ENCODE peak calls at places on chromosomes 4 and X, in five cellular contexts. One of them, this sample, is unnamed.
A peak's percentile ranks its signal among the peaks of the same experiment; 100 is the strongest.

GRCh38 chr4:142365386-142365785 is 480.7 kb downstream of the INPP4B start:
- DNase-seq in transverse colon: no peak
- DNase-seq in GM23338: no peak
- DNase-seq in fibroblast of lung: no peak
- DNase-seq in tibial artery: no peak
- DNase-seq in this sample: no peak

GRCh38 chr4:71113294-71113693 is 119.8 kb downstream of the DCK start:
- DNase-seq in transverse colon: peak; percentile 26
- DNase-seq in GM23338: peak; percentile 43
- DNase-seq in fibroblast of lung: no peak
- DNase-seq in tibial artery: no peak
- DNase-seq in this sample: peak; percentile 49

GRCh38 chr4:156805696-156806095 is 165.9 kb downstream of the PDGFC start:
- DNase-seq in transverse colon: no peak
- DNase-seq in GM23338: peak; percentile 6
- DNase-seq in fibroblast of lung: no peak
- DNase-seq in tibial artery: no peak
- DNase-seq in this sample: no peak

GRCh38 chr4:2887343-2887742 is 43.7 kb downstream of the ADD1 start:
- DNase-seq in transverse colon: no peak
- DNase-seq in GM23338: no peak
- DNase-seq in fibroblast of lung: no peak
- DNase-seq in tibial artery: no peak
- DNase-seq in this sample: no peak

GRCh38 chr4:8009710-8010534 is 70.3 kb upstream of the AFAP1 start:
- DNase-seq in transverse colon: peak; percentile 48
- DNase-seq in GM23338: no peak
- DNase-seq in fibroblast of lung: no peak
- DNase-seq in tibial artery: no peak
- DNase-seq in this sample: no peak

GRCh38 chr4:26410385-26411293 is 79.6 kb downstream of the CCKAR start:
- DNase-seq in transverse colon: no peak
- DNase-seq in GM23338: peak; percentile 65
- DNase-seq in fibroblast of lung: peak; percentile 79
- DNase-seq in tibial artery: no peak
- DNase-seq in this sample: peak; percentile 21

GRCh38 chrX:23511783-23512182 is 155.5 kb upstream of the PRDX4 start:
- DNase-seq in transverse colon: no peak
- DNase-seq in GM23338: no peak
- DNase-seq in fibroblast of lung: no peak
- DNase-seq in tibial artery: no peak
- DNase-seq in this sample: no peak

GRCh38 chr4:109184421-109184956 is 118.0 kb downstream of the COL25A1 start:
- DNase-seq in transverse colon: no peak
- DNase-seq in GM23338: no peak
- DNase-seq in fibroblast of lung: no peak
- DNase-seq in tibial artery: no peak
- DNase-seq in this sample: no peak

GRCh38 chrX:22950278-22951266 is 49.2 kb upstream of the DDX53 start:
- DNase-seq in transverse colon: no peak
- DNase-seq in GM23338: no peak
- DNase-seq in fibroblast of lung: peak; percentile 90
- DNase-seq in tibial artery: no peak
- DNase-seq in this sample: no peak

GRCh38 chr4:115790812-115791211 is 677.4 kb upstream of the NDST4 start:
- DNase-seq in transverse colon: no peak
- DNase-seq in GM23338: no peak
- DNase-seq in fibroblast of lung: no peak
- DNase-seq in tibial artery: no peak
- DNase-seq in this sample: no peak

GRCh38 chr4:175450446-175450845 is 361.6 kb downstream of the GPM6A start:
- DNase-seq in transverse colon: no peak
- DNase-seq in GM23338: no peak
- DNase-seq in fibroblast of lung: no peak
- DNase-seq in tibial artery: no peak
- DNase-seq in this sample: no peak

GRCh38 chr4:117085185-117085701 is at the start of gene TRAM1L1:
- DNase-seq in transverse colon: peak; percentile 40
- DNase-seq in GM23338: peak; percentile 90
- DNase-seq in fibroblast of lung: peak; percentile 80
- DNase-seq in tibial artery: peak; percentile 18
- DNase-seq in this sample: peak; percentile 76

GRCh38 chr4:169795585-169795984 is 37.8 kb upstream of the HPF1 start:
- DNase-seq in transverse colon: no peak
- DNase-seq in GM23338: peak; percentile 24
- DNase-seq in fibroblast of lung: no peak
- DNase-seq in tibial artery: no peak
- DNase-seq in this sample: no peak

GRCh38 chr4:7694256-7694775 is 245.3 kb downstream of the AFAP1 start:
- DNase-seq in transverse colon: no peak
- DNase-seq in GM23338: no peak
- DNase-seq in fibroblast of lung: no peak
- DNase-seq in tibial artery: no peak
- DNase-seq in this sample: no peak

GRCh38 chrX:50978920-50979660 is 68.6 kb downstream of the BMP15 start:
- DNase-seq in transverse colon: no peak
- DNase-seq in GM23338: peak; percentile 52
- DNase-seq in fibroblast of lung: no peak
- DNase-seq in tibial artery: no peak
- DNase-seq in this sample: peak; percentile 17

GRCh38 chrX:10054396-10054795 is 87.2 kb downstream of the CLDN34 start:
- DNase-seq in transverse colon: no peak
- DNase-seq in GM23338: no peak
- DNase-seq in fibroblast of lung: no peak
- DNase-seq in tibial artery: no peak
- DNase-seq in this sample: no peak

GRCh38 chrX:3663576-3664290 is 49.7 kb downstream of the PRKX start:
- DNase-seq in transverse colon: peak; percentile 17
- DNase-seq in GM23338: no peak
- DNase-seq in fibroblast of lung: no peak
- DNase-seq in tibial artery: no peak
- DNase-seq in this sample: no peak

GRCh38 chr4:158722291-158722916 is 792 bp downstream of the PPID start:
- DNase-seq in transverse colon: no peak
- DNase-seq in GM23338: peak; percentile 62
- DNase-seq in fibroblast of lung: peak; percentile 50
- DNase-seq in tibial artery: no peak
- DNase-seq in this sample: peak; percentile 38

GRCh38 chr4:94304365-94304971 is 38.2 kb downstream of the HPGDS start:
- DNase-seq in transverse colon: no peak
- DNase-seq in GM23338: peak; percentile 52
- DNase-seq in fibroblast of lung: peak; percentile 47
- DNase-seq in tibial artery: no peak
- DNase-seq in this sample: peak; percentile 18

GRCh38 chr4:123350191-123350544 is 46.4 kb upstream of the SPRY1 start:
- DNase-seq in transverse colon: peak; percentile 36
- DNase-seq in GM23338: peak; percentile 79
- DNase-seq in fibroblast of lung: no peak
- DNase-seq in tibial artery: no peak
- DNase-seq in this sample: peak; percentile 67

GRCh38 chrX:140480765-140481164 is 24.1 kb downstream of the SOX3 start:
- DNase-seq in transverse colon: no peak
- DNase-seq in GM23338: no peak
- DNase-seq in fibroblast of lung: no peak
- DNase-seq in tibial artery: no peak
- DNase-seq in this sample: no peak

GRCh38 chr4:177119021-177119461 is 190.6 kb upstream of the NEIL3 start:
- DNase-seq in transverse colon: no peak
- DNase-seq in GM23338: no peak
- DNase-seq in fibroblast of lung: peak; percentile 43
- DNase-seq in tibial artery: no peak
- DNase-seq in this sample: no peak
- H3K4me3 ChIP-seq in transverse colon: no peak overlapping the region
- H3K4me3 ChIP-seq in GM23338: no peak overlapping the region
- H3K4me3 ChIP-seq in fibroblast of lung: no peak overlapping the region
- H3K4me3 ChIP-seq in tibial artery: no peak overlapping the region
- H3K4me3 ChIP-seq in this sample: no peak overlapping the region

DNA sequence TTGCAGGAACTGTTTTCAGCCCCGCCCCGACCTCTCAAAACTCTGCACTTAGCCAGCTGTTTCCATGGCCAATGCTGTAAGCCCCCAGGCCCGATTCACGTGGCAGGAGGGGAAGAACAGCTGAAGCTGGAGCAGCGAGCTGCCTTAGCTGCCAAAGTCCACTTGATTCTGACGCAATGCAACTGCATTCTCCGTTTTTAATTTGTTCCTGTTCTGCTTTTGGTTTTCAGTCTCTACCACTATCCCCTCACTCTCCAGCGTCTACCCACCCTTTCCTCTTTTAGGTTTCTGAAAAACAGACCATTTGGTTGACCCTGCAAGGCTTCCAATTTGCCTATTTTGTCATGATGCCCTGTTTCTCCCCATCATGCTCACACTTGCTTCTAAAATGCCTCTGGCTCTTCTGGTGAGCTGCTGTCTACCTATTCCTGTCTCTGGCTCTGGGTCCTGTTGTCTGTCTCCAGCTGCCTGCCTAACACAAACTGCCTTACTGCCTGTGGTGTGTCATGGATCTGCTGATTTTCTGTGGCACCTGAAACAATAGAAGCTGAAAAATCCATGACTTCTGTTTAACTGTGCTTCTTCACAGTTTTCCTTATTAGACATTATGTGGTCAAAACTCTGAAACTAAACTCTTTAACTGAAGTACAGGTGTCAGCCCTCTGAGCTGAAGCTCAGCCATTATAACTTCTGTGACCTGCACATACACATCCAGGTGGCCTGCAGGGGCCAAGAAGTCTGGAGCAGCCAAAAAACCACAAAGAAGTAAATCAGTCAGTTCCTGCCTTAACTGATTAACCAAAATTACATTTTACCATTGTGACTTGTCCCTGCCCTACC is 160.5 kb upstream of the AGTR2 start:
- DNase-seq in transverse colon: peak; percentile 14
- DNase-seq in GM23338: peak; percentile 38
- DNase-seq in fibroblast of lung: no peak
- DNase-seq in tibial artery: no peak
- DNase-seq in this sample: peak; percentile 2
- H3K4me3 ChIP-seq in transverse colon: no peak overlapping the region
- H3K4me3 ChIP-seq in GM23338: no peak overlapping the region
- H3K4me3 ChIP-seq in fibroblast of lung: no peak overlapping the region
- H3K4me3 ChIP-seq in tibial artery: no peak overlapping the region
- H3K4me3 ChIP-seq in this sample: no peak overlapping the region

DNA sequence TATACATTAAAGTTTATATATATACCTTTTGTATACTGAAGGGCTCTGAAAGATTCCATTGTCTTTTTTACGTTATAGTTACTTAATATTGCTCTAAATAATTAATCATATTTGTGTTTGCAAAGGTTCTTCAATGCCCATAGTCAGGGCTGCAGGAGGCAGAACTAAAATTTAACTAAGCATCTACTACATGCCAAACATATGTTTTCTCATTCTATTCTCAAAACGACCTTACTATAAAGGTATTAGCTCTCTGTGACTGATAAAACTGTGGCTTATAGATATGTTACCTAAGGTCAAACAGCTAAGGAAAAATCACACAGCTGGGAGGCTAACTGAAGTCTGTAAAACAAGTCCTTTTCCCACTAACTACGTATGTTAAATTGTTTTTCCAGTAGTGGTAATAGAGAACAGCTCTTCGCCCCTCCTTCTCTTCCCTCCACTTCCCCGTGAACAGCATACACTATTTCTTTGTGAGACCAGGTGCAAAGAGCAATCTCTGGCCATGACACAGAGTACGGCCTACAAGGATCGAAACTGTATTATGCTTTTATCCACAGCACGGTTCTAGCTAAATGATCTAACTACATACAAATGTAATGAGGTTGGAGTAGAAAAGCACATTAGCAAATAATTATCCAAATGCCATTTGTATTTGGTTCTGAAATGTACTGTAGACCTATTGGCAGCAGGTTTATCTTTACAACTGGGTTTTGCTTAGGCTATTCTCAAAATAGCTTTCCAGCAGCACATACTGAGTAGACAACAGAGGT is 1.7 kb downstream of the CNOT6L start:
- DNase-seq in transverse colon: peak; percentile 38
- DNase-seq in GM23338: no peak
- DNase-seq in fibroblast of lung: no peak
- DNase-seq in tibial artery: no peak
- DNase-seq in this sample: no peak
- H3K4me3 ChIP-seq in transverse colon: peak overlapping the region; percentile 68
- H3K4me3 ChIP-seq in GM23338: peak overlapping the region; percentile 95
- H3K4me3 ChIP-seq in fibroblast of lung: peak overlapping the region; percentile 93
- H3K4me3 ChIP-seq in tibial artery: peak overlapping the region; percentile 96
- H3K4me3 ChIP-seq in this sample: no peak overlapping the region

DNA sequence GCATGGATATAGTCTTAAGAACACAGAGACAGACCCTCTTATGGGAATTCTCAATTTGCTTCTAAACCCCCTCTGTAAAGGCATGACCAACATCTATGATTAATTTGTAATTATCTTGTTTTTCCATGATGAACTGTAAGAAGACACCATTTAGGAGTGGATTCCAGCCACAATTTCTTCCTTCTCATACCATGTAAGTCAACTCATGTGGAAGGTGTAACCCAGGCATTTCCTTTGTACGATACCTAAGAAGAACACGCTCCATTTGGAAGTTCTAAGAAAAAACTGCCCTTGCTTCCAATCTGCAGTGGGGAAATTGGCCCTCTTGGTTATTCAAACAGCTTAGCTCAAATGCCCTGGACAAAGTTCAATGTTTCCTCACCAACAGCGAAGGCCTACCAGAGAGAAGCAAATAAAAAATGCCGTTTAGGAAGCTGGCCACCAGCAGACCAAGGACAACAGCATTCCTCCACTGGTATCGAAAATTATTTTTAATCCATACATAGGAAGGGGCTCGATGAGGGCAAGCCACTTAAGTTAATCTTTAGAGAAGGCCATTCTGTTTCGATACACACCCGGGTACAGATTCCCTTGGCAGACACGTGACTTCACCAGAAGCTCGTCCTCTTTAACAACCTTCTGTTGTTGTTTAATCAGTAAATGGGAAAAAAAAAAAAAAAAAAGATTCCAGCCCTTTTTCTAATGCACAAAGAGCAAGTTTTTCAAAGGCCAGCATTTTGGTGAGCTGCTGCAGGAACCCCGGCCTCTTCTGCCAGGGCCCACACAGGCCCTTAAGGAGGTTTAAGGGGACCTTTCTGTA is 2.6 kb downstream of the DHRSX start:
- DNase-seq in transverse colon: peak; percentile 27
- DNase-seq in GM23338: no peak
- DNase-seq in fibroblast of lung: peak; percentile 55
- DNase-seq in tibial artery: no peak
- DNase-seq in this sample: no peak
- H3K4me3 ChIP-seq in transverse colon: no peak overlapping the region
- H3K4me3 ChIP-seq in GM23338: peak overlapping the region; percentile 80
- H3K4me3 ChIP-seq in fibroblast of lung: peak overlapping the region; percentile 73
- H3K4me3 ChIP-seq in tibial artery: peak overlapping the region; percentile 91
- H3K4me3 ChIP-seq in this sample: peak overlapping the region; percentile 19

This sample was measured in H7.